ENCODE peak calls at places on chromosomes 3 and 15, in six cellular contexts. Y is cardiac muscle cell; X is activated T-helper 1 cell treated with Interleukin-2 at 50 U/mL for 16 hours; I is stimulated activated CD4-positive, alpha-beta T cell treated with anti-CD3 and anti-CD28 coated beads, Interleukin-1b, Interleukin-23, amount 100 ng/mL, for 48 hours; S is fibroblast of pulmonary artery; F is neural crest cell. N is an unnamed sample.

GRCh38 chr15:85646538-85647091 is 148.1 kb downstream of the KLHL25 start:
- DNase-seq in Y (no peak), X (no peak), I (peak; percentile 42), S (no peak), F (no peak), N (no peak)

GRCh38 chr3:16239776-16240175 is 25.0 kb downstream of the DPH3 start:
- DNase-seq in Y (no peak), X (no peak), I (no peak), S (peak; percentile 28), F (no peak), N (no peak)

GRCh38 chr3:43968465-43968864 is 273.2 kb upstream of the TOPAZ1 start:
- DNase-seq in Y (no peak), X (no peak), I (no peak), S (no peak), F (no peak), N (no peak)

GRCh38 chr3:58564456-58565160 is 12.6 kb downstream of the FAM107A start:
- DNase-seq in Y (no peak), X (no peak), I (no peak), S (peak; percentile 81), F (no peak), N (peak; percentile 72)

GRCh38 chr15:89587955-89588354 is 12.7 kb downstream of the TICRR start:
- DNase-seq in Y (no peak), X (no peak), I (no peak), S (peak; percentile 62), F (no peak), N (peak; percentile 58)

GRCh38 chr3:30180305-30181275 is 425.8 kb upstream of the TGFBR2 start:
- DNase-seq in Y (no peak), X (no peak), I (no peak), S (peak; percentile 53), F (no peak), N (no peak)

GRCh38 chr15:47968593-47968992 is 152.2 kb upstream of the SLC24A5 start:
- DNase-seq in Y (no peak), X (no peak), I (no peak), S (no peak), F (no peak), N (no peak)

GRCh38 chr3:179719048-179719734 is 66.4 kb downstream of the USP13 start:
- DNase-seq in Y (no peak), X (no peak), I (no peak), S (no peak), F (no peak), N (no peak)

GRCh38 chr3:48897401-48898376 is 993 bp downstream of the SLC25A20 start:
- DNase-seq in Y (no peak), X (no peak), I (no peak), S (no peak), F (no peak), N (no peak)